ENCODE peak calls at places on chromosome 21, in four cellular contexts. M, V, K and E are unnamed samples.

GRCh38 chr21:45034556-45035476 is 39.6 kb upstream of the ADARB1 start:
- DNase-seq in M (no peak), V (no peak), K (no peak), E (no peak)

GRCh38 chr21:25862596-25862995 is 127.8 kb downstream of the GABPA start:
- DNase-seq in M (peak), V (peak), K (no peak), E (peak)

GRCh38 chr21:10511116-10511515 is 10.3 kb upstream of the TPTE start:
- DNase-seq in M (no peak), V (no peak), K (no peak), E (no peak)

GRCh38 chr21:28336299-28336698 is 656.4 kb downstream of the LTN1 start:
- DNase-seq in M (peak), V (no peak), K (no peak), E (no peak)

GRCh38 chr21:45996311-45997204 is 15.0 kb downstream of the COL6A1 start:
- DNase-seq in M (no peak), V (no peak), K (no peak), E (no peak)

GRCh38 chr21:45366931-45367401 is 38.0 kb upstream of the COL18A1 start:
- DNase-seq in M (peak), V (peak), K (no peak), E (no peak)

GRCh38 chr21:17829472-17829871 is 10.3 kb upstream of the C21orf91 start:
- DNase-seq in M (no peak), V (no peak), K (no peak), E (no peak)

GRCh38 chr21:23398726-23399125 is 2208.6 kb downstream of the MRPL39 start:
- DNase-seq in M (no peak), V (no peak), K (no peak), E (no peak)

GRCh38 chr21:42433946-42434551 is 30.3 kb downstream of the UBASH3A start:
- DNase-seq in M (no peak), V (peak), K (no peak), E (no peak)
- TF ChIP-seq SP1 in M (no peak), V (no peak), K (no peak), E (no peak)

GRCh38 chr21:42203936-42204335 is 15.0 kb upstream of the ABCG1 start:
- DNase-seq in M (no peak), V (no peak), K (no peak), E (no peak)

GRCh38 chr21:42201615-42202161 is 17.3 kb upstream of the ABCG1 start:
- DNase-seq in M (no peak), V (no peak), K (no peak), E (no peak)

GRCh38 chr21:42200906-42201614 is 17.9 kb upstream of the ABCG1 start:
- DNase-seq in M (no peak), V (no peak), K (no peak), E (no peak)

GRCh38 chr21:42199488-42200463 is 19.2 kb upstream of the ABCG1 start:
- DNase-seq in M (peak), V (no peak), K (peak), E (no peak)

DNA sequence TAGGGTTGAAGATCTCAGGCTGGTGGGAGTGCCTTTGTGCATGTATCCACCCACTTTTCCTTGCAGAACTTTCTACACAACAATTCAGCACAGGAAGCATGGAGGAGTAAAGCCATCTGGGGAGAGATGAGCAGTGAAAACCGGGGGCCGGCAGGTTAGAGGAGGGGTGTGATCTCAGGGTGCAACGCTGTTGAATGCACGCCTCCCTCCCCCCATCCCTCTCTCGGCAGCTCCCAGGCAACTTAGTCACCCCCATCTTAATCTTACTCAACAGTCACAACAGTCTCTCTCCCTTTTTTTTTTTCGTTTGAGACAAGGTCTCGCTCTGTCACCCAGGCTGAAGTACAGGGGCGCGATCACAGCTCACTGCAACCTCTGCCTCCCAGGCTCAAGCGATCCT is 16.6 kb upstream of the ABCG1 start:
- DNase-seq in M (no peak), V (no peak), K (no peak), E (no peak)
- TF ChIP-seq FOXM1 in M (no peak), V (no peak), K (no peak), E (no peak)

DNA sequence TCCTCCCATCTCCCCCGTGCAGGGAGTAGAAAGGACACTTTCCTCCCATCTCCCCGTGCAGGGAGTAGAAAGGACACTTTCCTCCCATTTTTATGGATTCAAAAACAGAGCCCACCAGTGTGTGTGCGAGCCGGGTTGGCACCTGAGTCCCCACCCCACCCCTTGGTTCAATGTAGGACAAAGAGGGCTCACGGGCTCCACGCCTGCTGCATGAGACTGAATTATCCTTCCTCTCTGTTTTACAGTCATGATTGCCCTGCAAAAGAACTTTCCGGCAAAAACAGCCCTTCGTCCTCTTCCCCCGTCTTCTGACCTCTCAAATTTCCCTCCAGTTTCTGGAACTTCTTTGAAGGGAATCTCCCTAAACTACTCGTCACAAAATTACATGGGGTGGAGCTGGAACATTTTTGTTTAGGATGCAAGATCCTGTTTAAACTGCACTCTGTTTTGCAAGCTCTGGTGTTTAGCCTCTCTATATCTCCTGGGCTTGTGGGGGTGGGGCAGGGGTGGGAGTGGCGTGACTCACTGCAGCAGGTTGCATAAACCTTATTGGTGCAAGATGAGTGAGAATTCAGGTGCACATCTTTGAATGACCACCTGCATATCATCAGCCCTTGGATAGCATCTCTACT is 99.8 kb downstream of the PSMG1 start:
- DNase-seq in M (no peak), V (no peak), K (no peak), E (no peak)
- TF ChIP-seq SP1 in M (no peak), V (no peak), K (no peak), E (no peak)

GRCh38 chr21:38308785-38309119 is 52.0 kb downstream of the KCNJ15 start:
- DNase-seq in M (no peak), V (no peak), K (no peak), E (no peak)

GRCh38 chr21:38308010-38308784 is 51.4 kb downstream of the KCNJ15 start:
- DNase-seq in M (no peak), V (no peak), K (no peak), E (no peak)

GRCh38 chr21:38306407-38306806 is 49.6 kb downstream of the KCNJ15 start:
- DNase-seq in M (no peak), V (no peak), K (no peak), E (no peak)

GRCh38 chr21:38303300-38303699 is 46.5 kb downstream of the KCNJ15 start:
- DNase-seq in M (no peak), V (no peak), K (no peak), E (no peak)

GRCh38 chr21:38306833-38307232 is 50.0 kb downstream of the KCNJ15 start:
- DNase-seq in M (no peak), V (no peak), K (no peak), E (no peak)
- TF ChIP-seq FOXM1 in M (no peak), V (no peak), K (no peak), E (no peak)

DNA sequence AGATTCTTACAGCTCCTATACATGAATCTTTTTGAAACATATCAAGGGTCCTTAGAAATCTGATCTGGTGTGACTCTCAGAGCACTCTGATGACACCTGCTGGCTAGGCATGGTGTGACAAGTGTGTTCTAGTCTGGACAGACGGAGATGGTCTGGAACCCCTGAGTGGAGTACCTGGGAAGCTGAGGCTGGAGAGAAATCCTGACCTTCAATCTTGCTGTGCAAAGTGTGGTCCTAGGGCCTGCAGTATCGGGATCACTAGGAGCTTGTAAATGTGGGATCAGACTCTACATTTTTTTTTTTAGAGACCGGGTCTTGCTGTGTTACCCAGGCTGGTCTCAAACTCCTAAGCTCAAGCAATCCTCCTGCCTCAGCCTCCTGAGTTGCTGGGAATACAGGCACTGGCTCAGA is 78.6 kb upstream of the SOD1 start:
- DNase-seq in M (peak), V (peak), K (peak), E (peak)
- TF ChIP-seq SP1 in M (no peak), V (no peak), K (no peak), E (no peak)

GRCh38 chr21:14725219-14725618 is 179.1 kb upstream of the SAMSN1 start:
- DNase-seq in M (no peak), V (no peak), K (no peak), E (no peak)
- TF ChIP-seq FOXM1 in M (no peak), V (no peak), K (no peak), E (no peak)

DNA sequence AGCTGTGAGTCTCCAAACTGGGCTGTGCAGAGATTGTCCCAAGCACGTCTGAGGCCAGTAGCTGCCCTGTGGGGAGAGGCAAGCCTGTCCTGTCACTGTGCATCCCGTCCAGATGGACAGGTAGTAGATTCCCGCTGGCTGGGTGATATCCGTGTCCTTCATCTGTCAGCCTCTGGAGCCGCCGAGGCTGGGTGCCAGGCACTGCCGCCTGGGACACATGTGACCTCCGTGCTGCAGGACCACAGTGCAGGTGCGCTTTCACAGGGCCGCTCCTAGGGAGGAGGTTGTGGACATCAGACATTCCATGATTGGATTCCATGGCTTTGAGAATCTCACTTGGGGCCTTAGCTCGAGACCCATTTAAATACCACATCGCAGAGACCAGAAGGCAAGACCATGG is 4.7 kb downstream of the PDXK start:
- DNase-seq in M (no peak), V (no peak), K (no peak), E (no peak)
- TF ChIP-seq SP1 in M (no peak), V (no peak), K (no peak), E (no peak)

GRCh38 chr21:36656138-36656537 is 42.8 kb upstream of the SIM2 start:
- DNase-seq in M (no peak), V (no peak), K (no peak), E (no peak)
- TF ChIP-seq FOXM1 in M (no peak), V (no peak), K (no peak), E (no peak)